ENCODE peak calls at places on chromosome 18, in five cellular contexts. J is heart left ventricle; P is effector memory CD4-positive, alpha-beta T cell; T is brain microvascular endothelial cell; D is Peyer's patch. Z is an unnamed sample. For H3K36me3, the result is how much of the 10 kb centered on the place peaks cover.

GRCh38 chr18:7002107-7002506 is 115.5 kb downstream of the LAMA1 start:
- DNase-seq in D (no peak), P (no peak), T (no peak), J (no peak), Z (no peak)

GRCh38 chr18:41731887-41732286 is 223.1 kb upstream of the PIK3C3 start:
- DNase-seq in J (no peak), D (no peak), T (no peak), P (no peak), Z (no peak)

GRCh38 chr18:25962176-25962575 is 128.2 kb downstream of the SS18 start:
- DNase-seq in T (no peak), D (no peak), P (no peak), J (no peak), Z (no peak)

GRCh38 chr18:52715421-52715820 is 375.4 kb downstream of the DCC start:
- DNase-seq in D (no peak), P (no peak), J (no peak), T (no peak), Z (no peak)

GRCh38 chr18:24559474-24560018 is 99.1 kb downstream of the HRH4 start:
- DNase-seq in D (no peak), P (no peak), T (no peak), J (no peak), Z (no peak)

GRCh38 chr18:55588001-55588875 is at the start of gene TCF4:
- DNase-seq in P (no peak), J (peak), T (peak), D (peak), Z (peak)

GRCh38 chr18:12657048-12657848 is 659 bp downstream of the SPIRE1 start:
- DNase-seq in P (no peak), D (peak), T (peak), J (peak), Z (peak)

GRCh38 chr18:62437520-62438329 is 85.1 kb upstream of the ZCCHC2 start:
- DNase-seq in D (no peak), T (no peak), J (no peak), P (no peak), Z (no peak)

GRCh38 chr18:75958683-75959082 is 531.2 kb upstream of the SMIM21 start:
- DNase-seq in T (no peak), P (no peak), J (no peak), D (no peak), Z (no peak)

GRCh38 chr18:67776929-67777328 is 260.4 kb upstream of the DSEL start:
- DNase-seq in J (no peak), D (no peak), P (no peak), T (peak), Z (no peak)

GRCh38 chr18:58544179-58544578 is 84.7 kb downstream of the ALPK2 start:
- DNase-seq in P (no peak), J (no peak), T (no peak), D (no peak), Z (no peak)

GRCh38 chr18:35345460-35345921 is 1.3 kb upstream of the ZNF24 start:
- DNase-seq in P (no peak), J (no peak), T (no peak), D (peak), Z (peak)

GRCh38 chr18:32919799-32920198 is 147.0 kb upstream of the KLHL14 start:
- DNase-seq in D (peak), P (no peak), T (no peak), J (no peak), Z (no peak)

GRCh38 chr18:6891788-6892187 is 162.3 kb downstream of the ARHGAP28 start:
- DNase-seq in D (no peak), T (no peak), P (no peak), J (no peak), Z (no peak)

GRCh38 chr18:60452424-60452823 is 79.8 kb upstream of the MC4R start:
- DNase-seq in P (no peak), T (peak), J (no peak), D (no peak), Z (no peak)

GRCh38 chr18:45207328-45207727 is 407.9 kb upstream of the SLC14A2 start:
- DNase-seq in J (no peak), D (no peak), T (no peak), P (no peak), Z (no peak)

DNA sequence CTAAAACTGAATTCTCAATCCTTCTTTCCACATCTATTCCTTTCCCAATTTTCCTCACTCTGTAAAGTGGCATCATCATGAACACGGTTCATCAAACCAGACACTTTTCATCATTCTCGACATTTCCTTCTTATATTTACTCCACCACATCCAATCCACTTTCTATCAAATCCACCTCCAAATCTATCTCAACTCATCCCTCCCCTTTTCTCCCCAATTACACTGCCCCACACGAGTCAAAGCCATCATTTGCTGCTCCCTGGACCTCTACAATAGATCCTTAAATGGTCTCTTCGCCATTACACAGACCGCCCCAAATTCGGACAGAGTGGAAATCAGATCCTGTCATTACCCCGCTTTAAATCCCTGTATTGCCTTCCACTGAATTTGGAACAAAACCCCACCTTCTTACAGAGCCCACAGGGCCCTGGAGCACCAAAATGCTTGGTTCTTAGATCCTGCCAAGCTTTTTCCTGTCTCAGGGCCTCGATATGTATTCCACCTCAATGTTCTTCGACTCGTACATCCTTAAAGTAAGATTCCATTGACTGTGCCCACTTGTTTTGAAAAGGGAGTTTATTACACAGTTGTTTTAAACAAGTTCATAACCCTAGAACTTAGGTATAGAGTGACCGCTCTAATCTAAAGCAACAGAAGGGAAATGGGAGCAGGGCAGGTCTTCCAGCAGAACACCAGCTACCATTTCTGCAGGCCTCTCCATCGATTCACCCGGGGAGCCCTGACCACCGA is 837 bp downstream of the ACAA2 start:
- DNase-seq in P (no peak), D (no peak), T (no peak), J (no peak), Z (no peak)
- H3K27ac ChIP-seq in P (peak), D (peak), T (no peak), J (peak), Z (peak)

GRCh38 chr18:23540867-23541266 is 37.6 kb downstream of the RMC1 start:
- DNase-seq in T (peak), J (no peak), D (no peak), P (no peak), Z (no peak)

GRCh38 chr18:23539911-23540475 is 36.7 kb downstream of the RMC1 start:
- DNase-seq in P (no peak), T (no peak), D (no peak), J (no peak), Z (no peak)

GRCh38 chr18:23545247-23545789 is 41.0 kb downstream of the NPC1 start:
- DNase-seq in D (no peak), T (no peak), J (no peak), P (no peak), Z (no peak)

GRCh38 chr18:23541349-23542093 is 38.2 kb downstream of the RMC1 start:
- DNase-seq in T (no peak), J (no peak), D (no peak), P (no peak), Z (no peak)

GRCh38 chr18:23542471-23542870 is 39.2 kb downstream of the RMC1 start:
- DNase-seq in D (no peak), J (no peak), T (no peak), P (no peak), Z (no peak)
- H3K36me3 ChIP-seq in D (under half), J (half or more), T (under half), P (half or more), Z (half or more)

GRCh38 chr18:48238206-48238605 is 171.0 kb downstream of the ZBTB7C start:
- DNase-seq in D (no peak), J (no peak), T (peak), P (no peak), Z (no peak)
- H3K27ac ChIP-seq in D (no peak), J (no peak), T (no peak), P (no peak), Z (no peak)

GRCh38 chr18:79707239-79707638 is 27.6 kb downstream of the CTDP1 start:
- DNase-seq in J (no peak), P (no peak), D (no peak), T (no peak), Z (no peak)
- H3K36me3 ChIP-seq in J (half or more), P (half or more), D (under half), T (under half), Z (under half)

GRCh38 chr18:9790261-9790660 is 82.2 kb downstream of the RAB31 start:
- DNase-seq in D (no peak), P (no peak), J (no peak), T (no peak), Z (no peak)
- H3K27ac ChIP-seq in D (no peak), P (no peak), J (no peak), T (no peak), Z (no peak)

Z was measured in pancreas.